ENCODE peak calls at places on chromosomes 2 and 18, in six cellular contexts. One of them, this sample, is unnamed.

GRCh38 chr2:204027105-204027504 is 90.5 kb downstream of the ICOS start:
- DNase-seq in neuronal stem cell: no peak
- DNase-seq in IMR-90: peak; percentile 13
- DNase-seq in H9: no peak
- DNase-seq in H1: no peak
- DNase-seq in trophoblast cell: no peak
- DNase-seq in this sample: no peak

GRCh38 chr2:199197448-199197847 is 260.3 kb downstream of the SATB2 start:
- DNase-seq in neuronal stem cell: no peak
- DNase-seq in IMR-90: no peak
- DNase-seq in H9: no peak
- DNase-seq in H1: no peak
- DNase-seq in trophoblast cell: no peak
- DNase-seq in this sample: no peak

GRCh38 chr2:238688197-238689153 is 159.4 kb upstream of the TWIST2 start:
- DNase-seq in neuronal stem cell: no peak
- DNase-seq in IMR-90: no peak
- DNase-seq in H9: no peak
- DNase-seq in H1: no peak
- DNase-seq in trophoblast cell: peak; percentile 43
- DNase-seq in this sample: no peak

GRCh38 chr18:47184419-47185050 is 8.4 kb upstream of the IER3IP1 start:
- DNase-seq in neuronal stem cell: no peak
- DNase-seq in IMR-90: peak; percentile 51
- DNase-seq in H9: no peak
- DNase-seq in H1: no peak
- DNase-seq in trophoblast cell: peak; percentile 71
- DNase-seq in this sample: peak; percentile 54

GRCh38 chr2:220365023-220365422 is 737.6 kb downstream of the SLC4A3 start:
- DNase-seq in neuronal stem cell: no peak
- DNase-seq in IMR-90: peak; percentile 60
- DNase-seq in H9: no peak
- DNase-seq in H1: no peak
- DNase-seq in trophoblast cell: no peak
- DNase-seq in this sample: no peak

GRCh38 chr18:22703883-22704626 is 229.1 kb upstream of the RBBP8 start:
- DNase-seq in neuronal stem cell: peak; percentile 49
- DNase-seq in IMR-90: peak; percentile 40
- DNase-seq in H9: no peak
- DNase-seq in H1: no peak
- DNase-seq in trophoblast cell: peak; percentile 27
- DNase-seq in this sample: peak; percentile 57

GRCh38 chr2:6139142-6139541 is 447.0 kb downstream of the SOX11 start:
- DNase-seq in neuronal stem cell: no peak
- DNase-seq in IMR-90: no peak
- DNase-seq in H9: no peak
- DNase-seq in H1: no peak
- DNase-seq in trophoblast cell: no peak
- DNase-seq in this sample: no peak

GRCh38 chr2:108825736-108826135 is 39.2 kb downstream of the CCDC138 start:
- DNase-seq in neuronal stem cell: no peak
- DNase-seq in IMR-90: no peak
- DNase-seq in H9: no peak
- DNase-seq in H1: no peak
- DNase-seq in trophoblast cell: no peak
- DNase-seq in this sample: no peak

GRCh38 chr2:11208083-11208482 is 52.8 kb downstream of the SLC66A3 start:
- DNase-seq in neuronal stem cell: no peak
- DNase-seq in IMR-90: no peak
- DNase-seq in H9: no peak
- DNase-seq in H1: no peak
- DNase-seq in trophoblast cell: no peak
- DNase-seq in this sample: no peak

GRCh38 chr18:22813648-22814328 is 119.3 kb upstream of the RBBP8 start:
- DNase-seq in neuronal stem cell: no peak
- DNase-seq in IMR-90: peak; percentile 65
- DNase-seq in H9: no peak
- DNase-seq in H1: no peak
- DNase-seq in trophoblast cell: no peak
- DNase-seq in this sample: peak; percentile 36

GRCh38 chr2:201952212-201952611 is 81.4 kb upstream of the FZD7 start:
- DNase-seq in neuronal stem cell: no peak
- DNase-seq in IMR-90: no peak
- DNase-seq in H9: peak; percentile 66
- DNase-seq in H1: no peak
- DNase-seq in trophoblast cell: no peak
- DNase-seq in this sample: no peak

GRCh38 chr18:12886498-12887126 is 2.6 kb upstream of the PTPN2 start:
- DNase-seq in neuronal stem cell: no peak
- DNase-seq in IMR-90: no peak
- DNase-seq in H9: peak; percentile 37
- DNase-seq in H1: no peak
- DNase-seq in trophoblast cell: no peak
- DNase-seq in this sample: no peak

GRCh38 chr2:86596118-86596517 is 27.5 kb downstream of the RNF103 start:
- DNase-seq in neuronal stem cell: no peak
- DNase-seq in IMR-90: no peak
- DNase-seq in H9: no peak
- DNase-seq in H1: no peak
- DNase-seq in trophoblast cell: no peak
- DNase-seq in this sample: no peak

GRCh38 chr18:902179-902718 is 2.4 kb upstream of the ADCYAP1 start:
- DNase-seq in neuronal stem cell: no peak
- DNase-seq in IMR-90: no peak
- DNase-seq in H9: no peak
- DNase-seq in H1: no peak
- DNase-seq in trophoblast cell: no peak
- DNase-seq in this sample: peak; percentile 27

GRCh38 chr2:229169751-229170150 is 101.3 kb downstream of the PID1 start:
- DNase-seq in neuronal stem cell: no peak
- DNase-seq in IMR-90: no peak
- DNase-seq in H9: no peak
- DNase-seq in H1: no peak
- DNase-seq in trophoblast cell: no peak
- DNase-seq in this sample: peak; percentile 51

GRCh38 chr2:70005752-70006446 is 44.5 kb upstream of the ASPRV1 start:
- DNase-seq in neuronal stem cell: no peak
- DNase-seq in IMR-90: no peak
- DNase-seq in H9: peak; percentile 45
- DNase-seq in H1: peak; percentile 33
- DNase-seq in trophoblast cell: no peak
- DNase-seq in this sample: no peak

GRCh38 chr2:221494556-221494955 is 77.5 kb downstream of the EPHA4 start:
- DNase-seq in neuronal stem cell: no peak
- DNase-seq in IMR-90: no peak
- DNase-seq in H9: no peak
- DNase-seq in H1: no peak
- DNase-seq in trophoblast cell: no peak
- DNase-seq in this sample: no peak

GRCh38 chr18:79484661-79485621 is 89.2 kb downstream of the NFATC1 start:
- DNase-seq in neuronal stem cell: peak; percentile 24
- DNase-seq in IMR-90: peak; percentile 98
- DNase-seq in H9: no peak
- DNase-seq in H1: no peak
- DNase-seq in trophoblast cell: peak; percentile 32
- DNase-seq in this sample: peak; percentile 94

GRCh38 chr2:145925591-145925990 is 1405.7 kb upstream of the ZEB2 start:
- DNase-seq in neuronal stem cell: no peak
- DNase-seq in IMR-90: no peak
- DNase-seq in H9: no peak
- DNase-seq in H1: no peak
- DNase-seq in trophoblast cell: no peak
- DNase-seq in this sample: no peak

GRCh38 chr2:180472133-180472532 is 465.0 kb upstream of the CWC22 start:
- DNase-seq in neuronal stem cell: no peak
- DNase-seq in IMR-90: peak; percentile 70
- DNase-seq in H9: no peak
- DNase-seq in H1: no peak
- DNase-seq in trophoblast cell: no peak
- DNase-seq in this sample: peak; percentile 6

GRCh38 chr2:144515425-144515693 is 4.6 kb downstream of the ZEB2 start:
- DNase-seq in neuronal stem cell: no peak
- DNase-seq in IMR-90: peak; percentile 59
- DNase-seq in H9: no peak
- DNase-seq in H1: no peak
- DNase-seq in trophoblast cell: no peak
- DNase-seq in this sample: no peak

GRCh38 chr2:26640781-26641564 is at the start of gene CIB4:
- DNase-seq in neuronal stem cell: no peak
- DNase-seq in IMR-90: no peak
- DNase-seq in H9: peak; percentile 50
- DNase-seq in H1: peak; percentile 42
- DNase-seq in trophoblast cell: peak; percentile 7
- DNase-seq in this sample: no peak

GRCh38 chr2:205409403-205409802 is 272.9 kb upstream of the NRP2 start:
- DNase-seq in neuronal stem cell: no peak
- DNase-seq in IMR-90: no peak
- DNase-seq in H9: no peak
- DNase-seq in H1: no peak
- DNase-seq in trophoblast cell: no peak
- DNase-seq in this sample: no peak

GRCh38 chr2:111897924-111898702 is at the start of gene MERTK:
- DNase-seq in neuronal stem cell: peak; percentile 90
- DNase-seq in IMR-90: peak; percentile 71
- DNase-seq in H9: peak; percentile 94
- DNase-seq in H1: peak; percentile 90
- DNase-seq in trophoblast cell: peak; percentile 87
- DNase-seq in this sample: peak; percentile 89

GRCh38 chr2:234490239-234491074 is 6.4 kb downstream of the ARL4C start:
- DNase-seq in neuronal stem cell: no peak
- DNase-seq in IMR-90: no peak
- DNase-seq in H9: no peak
- DNase-seq in H1: no peak
- DNase-seq in trophoblast cell: no peak
- DNase-seq in this sample: no peak

GRCh38 chr2:241900251-241901017 is 30.9 kb downstream of the RTP5 start:
- DNase-seq in neuronal stem cell: no peak
- DNase-seq in IMR-90: no peak
- DNase-seq in H9: peak; percentile 17
- DNase-seq in H1: peak; percentile 32
- DNase-seq in trophoblast cell: no peak
- DNase-seq in this sample: no peak

GRCh38 chr18:76573325-76574025 is 78.4 kb upstream of the ZNF516 start:
- DNase-seq in neuronal stem cell: no peak
- DNase-seq in IMR-90: peak; percentile 80
- DNase-seq in H9: no peak
- DNase-seq in H1: no peak
- DNase-seq in trophoblast cell: no peak
- DNase-seq in this sample: peak; percentile 64

DNA sequence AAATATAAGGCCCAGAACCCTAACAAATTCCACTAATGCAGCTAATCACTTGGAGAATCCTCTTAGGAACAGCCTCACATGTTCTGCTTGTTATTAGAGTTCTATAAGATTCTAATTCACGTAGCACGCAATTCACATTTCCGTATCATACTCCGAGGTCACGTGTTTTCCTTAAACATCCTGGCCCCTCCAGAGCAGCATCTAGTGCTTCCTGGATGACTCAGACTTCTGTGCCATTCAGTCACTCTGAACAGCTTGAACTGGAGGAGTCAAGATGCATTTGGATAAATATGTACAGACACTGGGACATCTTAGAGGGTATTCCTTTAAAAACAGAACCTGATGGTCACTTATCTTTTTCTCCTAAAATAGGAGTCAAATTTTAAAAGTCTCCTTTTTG is 156.5 kb downstream of the MYO5B start:
- DNase-seq in neuronal stem cell: no peak
- DNase-seq in IMR-90: no peak
- DNase-seq in H9: no peak
- DNase-seq in H1: no peak
- DNase-seq in trophoblast cell: no peak
- DNase-seq in this sample: peak; percentile 49
- H2AFZ ChIP-seq in neuronal stem cell: peak overlapping the region; percentile 62
- H2AFZ ChIP-seq in IMR-90: no peak overlapping the region
- H2AFZ ChIP-seq in H9: no peak overlapping the region
- H2AFZ ChIP-seq in H1: no peak overlapping the region
- H2AFZ ChIP-seq in trophoblast cell: no peak overlapping the region
- H2AFZ ChIP-seq in this sample: no peak overlapping the region

DNA sequence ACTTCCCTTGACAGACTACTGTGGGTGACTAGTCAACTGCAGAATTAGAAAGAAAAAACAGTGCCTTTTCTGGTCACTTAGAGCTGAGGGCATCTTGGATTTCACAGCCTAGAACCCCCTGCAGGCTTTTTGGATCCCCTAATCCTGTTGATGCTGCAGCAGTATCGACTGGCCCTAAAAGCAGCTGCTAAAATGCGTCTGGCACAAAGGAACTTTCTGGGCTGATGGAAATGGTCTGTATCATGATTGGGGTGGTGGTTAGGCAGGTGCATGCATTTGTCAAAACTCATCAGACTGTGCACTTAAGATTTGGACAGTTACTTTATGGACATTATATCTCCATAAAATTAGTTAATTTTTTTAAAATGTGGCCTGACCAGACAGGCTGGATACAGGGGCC is 149.8 kb downstream of the KLHL29 start:
- DNase-seq in neuronal stem cell: no peak
- DNase-seq in IMR-90: no peak
- DNase-seq in H9: no peak
- DNase-seq in H1: no peak
- DNase-seq in trophoblast cell: no peak
- DNase-seq in this sample: no peak
- H4K91ac ChIP-seq in neuronal stem cell: no peak overlapping the region
- H4K91ac ChIP-seq in IMR-90: no peak overlapping the region
- H4K91ac ChIP-seq in H9: no peak overlapping the region
- H4K91ac ChIP-seq in H1: no peak overlapping the region
- H4K91ac ChIP-seq in trophoblast cell: no peak overlapping the region
- H4K91ac ChIP-seq in this sample: no peak overlapping the region

DNA sequence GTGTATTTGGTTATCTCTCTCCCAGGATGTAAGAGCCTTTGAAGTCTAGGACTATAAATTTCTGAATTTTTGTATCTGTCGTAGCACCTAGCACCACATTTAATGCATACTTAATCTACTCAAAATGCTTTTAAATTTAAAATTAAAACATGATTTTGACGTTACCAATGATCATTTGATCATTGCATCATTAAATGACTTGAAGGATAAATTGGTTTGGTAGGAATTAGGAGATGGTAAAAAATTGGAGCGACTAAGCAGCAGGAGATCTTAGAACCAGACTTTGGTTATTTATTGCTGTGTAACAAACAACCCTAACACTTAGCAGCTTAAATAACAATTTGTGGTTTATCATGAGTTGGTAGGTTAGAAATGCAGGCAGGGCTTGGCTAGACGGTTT is 84.9 kb downstream of the MYO3B start:
- DNase-seq in neuronal stem cell: no peak
- DNase-seq in IMR-90: no peak
- DNase-seq in H9: no peak
- DNase-seq in H1: no peak
- DNase-seq in trophoblast cell: no peak
- DNase-seq in this sample: no peak
- H2AFZ ChIP-seq in neuronal stem cell: no peak overlapping the region
- H2AFZ ChIP-seq in IMR-90: no peak overlapping the region
- H2AFZ ChIP-seq in H9: no peak overlapping the region
- H2AFZ ChIP-seq in H1: no peak overlapping the region
- H2AFZ ChIP-seq in trophoblast cell: no peak overlapping the region
- H2AFZ ChIP-seq in this sample: no peak overlapping the region

DNA sequence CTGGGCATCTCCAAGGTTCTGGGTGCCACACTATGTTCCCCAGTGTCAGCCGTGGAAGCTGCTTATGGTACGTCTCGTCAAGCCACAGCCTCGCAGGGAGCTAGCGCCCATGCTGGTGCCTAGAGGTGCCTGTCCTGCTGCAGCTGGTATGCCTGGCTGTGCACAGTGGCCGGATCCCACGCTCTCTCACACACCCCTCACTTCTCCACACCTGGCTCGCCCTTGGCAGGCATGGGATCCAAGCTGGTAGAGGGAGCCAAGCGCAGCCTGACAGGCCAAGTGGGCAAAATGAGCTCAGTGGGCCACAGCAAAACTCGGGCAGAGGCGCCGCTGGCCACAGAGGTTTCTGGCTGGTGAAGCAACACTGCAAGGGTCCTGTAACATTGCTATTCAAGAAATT is 156.1 kb upstream of the RBMS1 start:
- DNase-seq in neuronal stem cell: no peak
- DNase-seq in IMR-90: no peak
- DNase-seq in H9: no peak
- DNase-seq in H1: no peak
- DNase-seq in trophoblast cell: no peak
- DNase-seq in this sample: no peak
- H4K91ac ChIP-seq in neuronal stem cell: no peak overlapping the region
- H4K91ac ChIP-seq in IMR-90: no peak overlapping the region
- H4K91ac ChIP-seq in H9: no peak overlapping the region
- H4K91ac ChIP-seq in H1: no peak overlapping the region
- H4K91ac ChIP-seq in trophoblast cell: peak overlapping the region; percentile 45
- H4K91ac ChIP-seq in this sample: no peak overlapping the region